ENCODE peak calls at places on chromosomes 7 and 10, in seven cellular contexts. U is Peyer's patch, V is H9, N is COR-L47, P is HEK293T, Y is NCI-H2081, S is activated T-cell treated with anti-CD3 and anti-CD28 coated beads for 1 hour. M is an unnamed sample.

GRCh38 chr10:458466-458865 is 231.0 kb downstream of the DIP2C start:
- DNase-seq in U (no peak), V (peak; percentile 26), N (no peak), P (no peak), Y (no peak), S (no peak), M (no peak)

GRCh38 chr7:26049081-26049480 is 102.9 kb upstream of the NFE2L3 start:
- DNase-seq in U (no peak), V (no peak), N (no peak), P (no peak), Y (no peak), S (no peak), M (no peak)

GRCh38 chr7:132750056-132750455 is 173.8 kb upstream of the PLXNA4 start:
- DNase-seq in U (no peak), V (no peak), N (no peak), P (no peak), Y (no peak), S (no peak), M (no peak)

GRCh38 chr7:32163141-32163806 is 93.1 kb upstream of the PDE1C start:
- DNase-seq in U (no peak), V (no peak), N (no peak), P (no peak), Y (no peak), S (no peak), M (no peak)

GRCh38 chr10:788796-789748 is 99.6 kb upstream of the DIP2C start:
- DNase-seq in U (peak; percentile 82), V (peak; percentile 90), N (no peak), P (no peak), Y (peak; percentile 46), S (no peak), M (no peak)

GRCh38 chr10:5665380-5666323 is 743 bp downstream of the ASB13 start:
- DNase-seq in U (no peak), V (no peak), N (no peak), P (no peak), Y (no peak), S (no peak), M (no peak)

GRCh38 chr7:101576993-101577392 is 52.1 kb downstream of the MYL10 start:
- DNase-seq in U (no peak), V (peak; percentile 23), N (no peak), P (no peak), Y (no peak), S (no peak), M (no peak)

GRCh38 chr7:36226151-36226550 is 73.1 kb downstream of the EEPD1 start:
- DNase-seq in U (no peak), V (no peak), N (no peak), P (no peak), Y (no peak), S (no peak), M (no peak)

GRCh38 chr7:132361146-132361545 is 215.1 kb downstream of the PLXNA4 start:
- DNase-seq in U (no peak), V (no peak), N (no peak), P (no peak), Y (no peak), S (no peak), M (no peak)

GRCh38 chr10:74825033-74825370 is 1.4 kb upstream of the KAT6B start:
- DNase-seq in U (peak; percentile 69), V (peak; percentile 44), N (no peak), P (no peak), Y (peak; percentile 39), S (no peak), M (peak; percentile 51)

GRCh38 chr10:101817542-101818118 is 614 bp downstream of the OGA start:
- DNase-seq in U (peak; percentile 88), V (peak; percentile 49), N (no peak), P (peak; percentile 48), Y (peak; percentile 19), S (no peak), M (no peak)

GRCh38 chr10:130427216-130427722 is 291.1 kb downstream of the GLRX3 start:
- DNase-seq in U (no peak), V (no peak), N (no peak), P (peak; percentile 3), Y (no peak), S (no peak), M (no peak)

GRCh38 chr10:124005991-124006392 is 87.4 kb downstream of the CHST15 start:
- DNase-seq in U (peak; percentile 21), V (no peak), N (no peak), P (no peak), Y (no peak), S (no peak), M (no peak)

GRCh38 chr10:118501171-118501570 is 94.3 kb downstream of the PRLHR start:
- DNase-seq in U (no peak), V (no peak), N (no peak), P (no peak), Y (no peak), S (no peak), M (no peak)

GRCh38 chr7:129464194-129464593 is 30.0 kb downstream of the STRIP2 start:
- DNase-seq in U (no peak), V (no peak), N (no peak), P (no peak), Y (no peak), S (no peak), M (no peak)

GRCh38 chr7:155062431-155062830 is 7.7 kb upstream of the HTR5A start:
- DNase-seq in U (no peak), V (no peak), N (no peak), P (no peak), Y (no peak), S (no peak), M (no peak)

GRCh38 chr10:112026438-112026837 is 157.1 kb downstream of the GPAM start:
- DNase-seq in U (no peak), V (peak; percentile 34), N (no peak), P (peak; percentile 37), Y (no peak), S (no peak), M (no peak)

GRCh38 chr10:72702868-72703581 is 11.1 kb downstream of the MCU start:
- DNase-seq in U (no peak), V (no peak), N (no peak), P (no peak), Y (no peak), S (no peak), M (no peak)

M was measured in GM12891.